ENCODE peak calls at places on chromosomes 3 and 15, in eight cellular contexts. Y is fibroblast of pulmonary artery, O is cardiac muscle cell, A is BJ, L is astrocyte of the spinal cord, K is mammary epithelial cell, Q is AG04450, F is AG04449. I is an unnamed sample.

GRCh38 chr3:179713643-179714090 is 60.8 kb downstream of the USP13 start:
- DNase-seq in A (peak), K (no peak), Y (peak), Q (peak), O (no peak), L (peak), F (peak), I (peak)

GRCh38 chr3:161508852-161509477 is 12.4 kb downstream of the OTOL1 start:
- DNase-seq in Y (peak), K (no peak), Q (no peak), F (no peak), A (no peak), O (no peak), L (peak), I (peak)

GRCh38 chr3:113746955-113747718 is at the start of gene ATP6V1A:
- DNase-seq in O (no peak), Q (no peak), A (no peak), L (no peak), F (no peak), K (no peak), Y (no peak), I (no peak)

GRCh38 chr3:72338082-72338941 is 509.9 kb downstream of the SHQ1 start:
- DNase-seq in A (no peak), L (no peak), K (peak), O (no peak), Y (no peak), Q (no peak), F (no peak), I (no peak)

GRCh38 chr3:157467165-157467564 is 30.5 kb downstream of the PTX3 start:
- DNase-seq in O (peak), F (no peak), Y (peak), L (peak), K (no peak), Q (no peak), A (no peak), I (no peak)

GRCh38 chr3:21944251-21944650 is 193.2 kb upstream of the ZNF385D start:
- DNase-seq in L (peak), Q (no peak), K (no peak), A (no peak), Y (peak), F (no peak), O (peak), I (peak)

GRCh38 chr15:56866798-56867197 is 51.6 kb upstream of the TCF12 start:
- DNase-seq in F (no peak), A (no peak), Y (no peak), Q (no peak), O (no peak), K (no peak), L (peak), I (no peak)

GRCh38 chr3:458614-459375 is 262.2 kb downstream of the CHL1 start:
- DNase-seq in F (no peak), A (no peak), O (no peak), Q (no peak), K (no peak), Y (no peak), L (no peak), I (no peak)

GRCh38 chr3:193132923-193133463 is 108.0 kb upstream of the PLAAT1 start:
- DNase-seq in Q (no peak), Y (no peak), O (no peak), F (no peak), L (peak), K (no peak), A (no peak), I (peak)

GRCh38 chr3:156812521-156813335 is 13.4 kb upstream of the LEKR1 start:
- DNase-seq in Q (no peak), F (no peak), O (peak), A (no peak), K (peak), Y (peak), L (peak), I (no peak)

GRCh38 chr15:31136016-31136415 is 34.5 kb upstream of the TRPM1 start:
- DNase-seq in K (no peak), L (no peak), F (no peak), Y (no peak), A (no peak), Q (no peak), O (no peak), I (no peak)

GRCh38 chr3:138371070-138371950 is 22.9 kb downstream of the MRAS start:
- DNase-seq in F (no peak), K (no peak), L (no peak), A (no peak), Q (no peak), O (no peak), Y (no peak), I (no peak)

GRCh38 chr3:3177861-3178497 is 1.5 kb downstream of the CRBN start:
- DNase-seq in L (no peak), Y (peak), F (no peak), A (no peak), K (no peak), Q (no peak), O (peak), I (no peak)

GRCh38 chr3:3170998-3171397 is 8.5 kb downstream of the CRBN start:
- DNase-seq in F (no peak), K (peak), Q (no peak), O (peak), Y (peak), L (peak), A (no peak), I (peak)

GRCh38 chr3:3172627-3173026 is 6.9 kb downstream of the CRBN start:
- DNase-seq in F (no peak), Y (no peak), O (no peak), Q (no peak), L (no peak), K (no peak), A (no peak), I (no peak)
- H3K4me3 ChIP-seq in F (no peak), Y (no peak), O (no peak), Q (no peak), L (no peak), K (no peak), A (no peak), I (no peak)

DNA sequence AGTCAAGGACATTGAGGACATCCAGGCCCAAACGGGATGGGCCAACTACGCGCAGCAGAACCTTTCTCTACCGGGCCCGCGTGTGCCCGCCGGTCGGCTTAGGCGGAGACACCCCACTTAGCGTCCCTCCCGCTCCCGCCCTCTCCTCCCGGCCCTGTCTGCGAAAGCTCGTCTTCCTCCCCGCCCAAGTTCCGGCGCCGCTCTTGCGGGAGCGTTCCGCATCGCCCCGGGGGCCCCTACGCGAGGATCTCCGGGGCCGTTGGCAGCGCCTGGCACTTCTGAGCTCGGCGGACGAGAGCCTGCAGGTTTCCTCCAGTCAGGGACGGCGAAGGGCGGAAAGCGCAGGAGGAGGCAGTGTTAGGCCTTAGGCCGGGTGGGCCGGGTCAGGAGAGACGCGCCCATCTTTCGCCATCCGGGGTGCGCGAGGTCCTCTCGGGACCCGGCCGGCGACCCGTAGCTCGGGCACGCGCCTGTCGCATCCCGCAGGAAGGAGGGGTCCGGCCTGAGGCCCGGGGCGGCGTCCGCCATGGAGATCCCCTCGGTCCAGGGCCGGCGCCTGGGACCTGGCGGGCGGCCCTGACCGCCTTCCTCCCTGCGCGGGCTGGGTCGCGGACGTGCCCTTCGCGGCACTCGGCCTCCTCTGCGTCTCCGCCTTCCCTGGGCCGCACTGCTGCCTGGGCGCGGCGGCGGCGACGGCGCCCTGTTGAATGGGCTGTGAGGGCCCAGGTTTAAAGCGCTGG is at the start of gene FEM1B:
- DNase-seq in K (peak), L (peak), O (peak), Q (peak), A (peak), F (peak), Y (peak), I (peak)
- TF ChIP-seq CTCF in K (no peak), L (no peak), O (no peak), Q (no peak), A (no peak), F (no peak), Y (no peak), I (peak)

GRCh38 chr15:29970402-29970695 is 112.4 kb upstream of the GOLGA8J start:
- DNase-seq in Y (no peak), O (no peak), Q (no peak), A (no peak), F (no peak), K (no peak), L (no peak), I (no peak)

GRCh38 chr15:29962404-29962803 is 120.4 kb upstream of the GOLGA8J start:
- DNase-seq in A (no peak), Y (no peak), Q (no peak), F (no peak), O (no peak), K (no peak), L (no peak), I (no peak)

GRCh38 chr15:29969587-29970401 is 113.0 kb upstream of the GOLGA8J start:
- DNase-seq in K (no peak), Q (no peak), F (no peak), Y (no peak), O (no peak), L (no peak), A (no peak), I (no peak)

GRCh38 chr15:29972051-29972450 is 110.7 kb upstream of the GOLGA8J start:
- DNase-seq in F (no peak), L (no peak), K (no peak), Q (no peak), A (no peak), Y (no peak), O (no peak), I (no peak)

GRCh38 chr15:29968099-29968892 is 114.5 kb upstream of the GOLGA8J start:
- DNase-seq in F (no peak), A (no peak), Y (no peak), Q (no peak), L (no peak), O (no peak), K (peak), I (no peak)
- H3K4me3 ChIP-seq in F (peak), A (peak), Y (peak), Q (peak), L (peak), O (peak), K (peak), I (peak)

DNA sequence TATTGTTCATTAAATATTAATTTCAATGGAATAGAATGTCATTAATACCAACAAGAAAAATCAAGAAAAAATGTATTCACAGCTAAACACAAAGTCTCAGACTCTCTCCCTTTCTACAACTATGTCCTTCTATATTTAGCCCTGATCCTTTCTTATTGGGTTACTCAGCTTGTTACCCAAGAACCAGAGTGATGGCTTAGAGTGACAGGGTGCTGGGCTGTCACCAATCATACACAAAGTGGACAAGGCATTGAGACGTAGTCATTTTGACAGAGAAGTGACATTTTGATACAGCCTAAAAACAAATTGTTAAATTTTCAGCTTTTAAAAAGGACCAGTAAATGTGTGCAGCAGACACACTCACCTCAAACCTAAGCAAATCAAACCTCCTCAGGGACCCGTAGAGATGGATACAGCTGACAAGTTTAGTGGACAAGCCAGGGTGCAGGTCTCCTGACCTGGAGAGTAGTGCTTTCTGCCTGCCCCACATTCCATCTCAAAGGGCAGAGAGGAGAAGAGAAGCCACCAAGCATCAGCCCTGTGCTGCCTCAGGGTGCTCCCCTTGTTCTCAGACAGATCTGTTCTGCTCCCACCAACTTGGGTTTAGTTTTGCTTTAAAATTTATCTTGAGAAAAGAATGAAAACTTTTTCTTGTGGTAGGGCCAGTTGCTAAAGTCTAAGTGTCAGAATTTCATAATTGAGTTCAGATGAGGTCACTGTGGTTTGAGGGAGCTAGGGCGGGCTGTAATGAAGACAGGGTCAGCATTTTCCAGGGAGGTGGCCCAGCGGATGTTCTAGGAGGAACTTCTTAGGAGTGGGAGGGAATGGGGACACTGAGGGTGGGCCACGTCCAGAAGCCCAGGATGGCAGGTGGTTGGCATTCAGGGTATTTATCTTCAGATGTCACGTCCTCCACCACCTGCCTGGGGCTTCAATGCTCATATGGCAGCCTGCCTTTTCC is 136.5 kb upstream of the TBL1XR1 start:
- DNase-seq in O (peak), Y (no peak), Q (no peak), L (no peak), A (no peak), K (no peak), F (no peak), I (no peak)
- TF ChIP-seq CTCF in O (no peak), Y (no peak), Q (no peak), L (no peak), A (no peak), K (no peak), F (no peak), I (no peak)

GRCh38 chr15:48190932-48191573 is 412 bp upstream of the CTXN2 start:
- DNase-seq in A (no peak), Q (peak), O (peak), L (peak), F (no peak), K (peak), Y (peak), I (peak)
- H3K4me3 ChIP-seq in A (no peak), Q (no peak), O (peak), L (peak), F (no peak), K (no peak), Y (no peak), I (peak)

DNA sequence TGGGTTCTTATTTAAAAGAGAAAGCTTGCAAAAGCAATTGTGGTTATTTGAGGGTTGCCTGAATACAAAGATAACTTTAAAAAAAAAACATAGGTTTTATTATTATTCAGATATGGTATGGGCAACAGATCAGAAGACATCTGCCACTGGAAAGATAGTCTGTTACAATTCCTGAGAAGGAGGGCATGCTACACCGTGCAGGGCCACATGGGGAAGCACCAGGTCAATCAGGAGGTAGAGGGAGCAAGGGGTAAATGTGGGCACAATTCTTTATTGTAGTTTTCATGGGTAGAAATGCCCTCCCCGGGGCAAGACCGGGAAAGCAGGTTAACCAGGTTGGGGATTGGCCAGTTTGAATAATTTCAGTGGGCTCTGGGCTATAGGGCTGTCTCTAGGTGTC is 46.5 kb downstream of the BBS4 start:
- DNase-seq in Y (no peak), O (no peak), A (no peak), L (no peak), Q (no peak), K (no peak), F (no peak), I (no peak)
- TF ChIP-seq CTCF in Y (no peak), O (no peak), A (peak), L (no peak), Q (no peak), K (no peak), F (no peak), I (peak)

GRCh38 chr3:36060950-36061349 is 319.4 kb upstream of the STAC start:
- DNase-seq in L (no peak), K (no peak), O (no peak), F (no peak), Y (no peak), A (no peak), Q (no peak), I (no peak)
- H3K4me3 ChIP-seq in L (no peak), K (no peak), O (no peak), F (no peak), Y (no peak), A (no peak), Q (no peak), I (no peak)